ENCODE peak calls at places on chromosomes 2 and 18, in four cellular contexts. One of them, this sample, is unnamed.

GRCh38 chr2:108124733-108125132 is 115.0 kb upstream of the SULT1C3 start:
- DNase-seq in K562: no peak
- DNase-seq in GM12878: no peak
- DNase-seq in HepG2: no peak
- DNase-seq in this sample: no peak

GRCh38 chr2:98911376-98912154 is 24.5 kb downstream of the CRACDL start:
- DNase-seq in K562: no peak
- DNase-seq in HepG2: peak
- DNase-seq in GM12878: no peak
- DNase-seq in this sample: no peak

GRCh38 chr18:47775961-47776360 is 154.5 kb downstream of the SMAD2 start:
- DNase-seq in K562: peak
- DNase-seq in HepG2: peak
- DNase-seq in GM12878: no peak
- DNase-seq in this sample: no peak

GRCh38 chr2:72143441-72144356 is 4.0 kb downstream of the CYP26B1 start:
- DNase-seq in K562: no peak
- DNase-seq in HepG2: no peak
- DNase-seq in GM12878: no peak
- DNase-seq in this sample: peak

GRCh38 chr2:202373490-202373889 is 2.6 kb upstream of the BMPR2 start:
- DNase-seq in K562: no peak
- DNase-seq in HepG2: no peak
- DNase-seq in GM12878: no peak
- DNase-seq in this sample: no peak

GRCh38 chr18:22322251-22322691 is 95.4 kb downstream of the CTAGE1 start:
- DNase-seq in GM12878: no peak
- DNase-seq in K562: no peak
- DNase-seq in HepG2: no peak
- DNase-seq in this sample: no peak

GRCh38 chr18:75161629-75162028 is 47.3 kb downstream of the PTGR3 start:
- DNase-seq in K562: peak
- DNase-seq in GM12878: no peak
- DNase-seq in HepG2: peak
- DNase-seq in this sample: no peak

GRCh38 chr2:171083426-171083825 is 77.3 kb downstream of the TLK1 start:
- DNase-seq in K562: no peak
- DNase-seq in HepG2: no peak
- DNase-seq in GM12878: no peak
- DNase-seq in this sample: no peak

GRCh38 chr2:230130668-230131364 is 62.1 kb upstream of the SLC16A14 start:
- DNase-seq in K562: peak
- DNase-seq in HepG2: peak
- DNase-seq in GM12878: no peak
- DNase-seq in this sample: no peak

GRCh38 chr2:96870631-96871255 is 863 bp upstream of the SEMA4C start:
- DNase-seq in K562: peak
- DNase-seq in GM12878: no peak
- DNase-seq in HepG2: no peak
- DNase-seq in this sample: no peak

GRCh38 chr2:70123051-70123828 is 36.0 kb downstream of the PCBP1 start:
- DNase-seq in HepG2: no peak
- DNase-seq in GM12878: no peak
- DNase-seq in K562: peak
- DNase-seq in this sample: no peak

GRCh38 chr18:51437280-51438271 is 240.1 kb upstream of the MEX3C start:
- DNase-seq in HepG2: no peak
- DNase-seq in K562: no peak
- DNase-seq in GM12878: no peak
- DNase-seq in this sample: no peak

GRCh38 chr18:51236225-51236624 is 38.7 kb upstream of the MEX3C start:
- DNase-seq in GM12878: no peak
- DNase-seq in K562: peak
- DNase-seq in HepG2: peak
- DNase-seq in this sample: no peak

GRCh38 chr18:10261315-10262276 is 192.8 kb upstream of the APCDD1 start:
- DNase-seq in K562: no peak
- DNase-seq in HepG2: no peak
- DNase-seq in GM12878: no peak
- DNase-seq in this sample: no peak

GRCh38 chr18:10259075-10259474 is 195.4 kb upstream of the APCDD1 start:
- DNase-seq in GM12878: no peak
- DNase-seq in HepG2: no peak
- DNase-seq in K562: no peak
- DNase-seq in this sample: no peak

GRCh38 chr18:10265560-10266235 is 188.7 kb upstream of the APCDD1 start:
- DNase-seq in K562: no peak
- DNase-seq in HepG2: no peak
- DNase-seq in GM12878: no peak
- DNase-seq in this sample: no peak

GRCh38 chr18:10264260-10264659 is 190.2 kb upstream of the APCDD1 start:
- DNase-seq in HepG2: no peak
- DNase-seq in GM12878: no peak
- DNase-seq in K562: no peak
- DNase-seq in this sample: no peak

GRCh38 chr18:10259934-10260333 is 194.5 kb upstream of the APCDD1 start:
- DNase-seq in HepG2: no peak
- DNase-seq in GM12878: no peak
- DNase-seq in K562: no peak
- DNase-seq in this sample: no peak
- TF ChIP-seq EP300 in HepG2: no peak
- TF ChIP-seq EP300 in GM12878: no peak
- TF ChIP-seq EP300 in K562: no peak
- TF ChIP-seq EP300 in this sample: no peak

GRCh38 chr2:128027801-128028667 is at the start of gene SAP130:
- DNase-seq in GM12878: peak
- DNase-seq in K562: peak
- DNase-seq in HepG2: peak
- DNase-seq in this sample: peak
- TF ChIP-seq SMC3 in GM12878: no peak
- TF ChIP-seq SMC3 in K562: no peak
- TF ChIP-seq SMC3 in HepG2: no peak
- TF ChIP-seq SMC3 in this sample: no peak

GRCh38 chr2:189799531-189799930 is 15.3 kb downstream of the PMS1 start:
- DNase-seq in GM12878: no peak
- DNase-seq in K562: no peak
- DNase-seq in HepG2: no peak
- DNase-seq in this sample: no peak
- TF ChIP-seq SIN3A in GM12878: no peak
- TF ChIP-seq SIN3A in K562: no peak
- TF ChIP-seq SIN3A in HepG2: no peak
- TF ChIP-seq SIN3A in this sample: no peak

DNA sequence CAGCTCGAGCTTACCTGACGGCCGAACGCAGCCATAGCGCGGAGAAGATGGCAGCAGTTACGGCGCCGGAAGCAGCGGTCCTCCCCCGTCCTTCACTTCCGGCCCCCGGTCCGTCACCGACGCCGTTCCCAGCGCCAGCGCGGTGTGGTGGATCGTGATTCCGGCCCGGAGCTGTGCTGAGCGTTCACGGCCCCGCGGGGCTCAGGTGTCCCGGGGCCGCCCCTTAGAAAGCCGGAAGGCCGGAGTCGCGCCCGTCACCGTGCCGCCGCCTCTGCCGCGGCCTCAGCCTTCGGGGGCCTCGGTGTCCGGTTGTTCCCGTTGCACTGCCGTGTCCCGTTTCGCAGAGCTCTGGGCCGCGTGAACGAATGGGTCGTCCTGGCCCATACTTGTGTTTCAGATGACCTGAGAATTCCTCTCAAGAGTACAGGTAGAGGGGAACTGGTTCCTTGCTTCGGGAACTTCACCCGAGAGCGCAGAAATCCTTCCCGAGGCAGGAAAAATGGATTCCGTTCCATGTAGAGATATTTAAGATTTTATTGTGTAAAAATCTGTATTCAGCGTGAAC is at the start of gene MTERF4:
- DNase-seq in GM12878: no peak
- DNase-seq in HepG2: peak
- DNase-seq in K562: peak
- DNase-seq in this sample: peak
- TF ChIP-seq EP300 in GM12878: peak
- TF ChIP-seq EP300 in HepG2: peak
- TF ChIP-seq EP300 in K562: no peak
- TF ChIP-seq EP300 in this sample: no peak

DNA sequence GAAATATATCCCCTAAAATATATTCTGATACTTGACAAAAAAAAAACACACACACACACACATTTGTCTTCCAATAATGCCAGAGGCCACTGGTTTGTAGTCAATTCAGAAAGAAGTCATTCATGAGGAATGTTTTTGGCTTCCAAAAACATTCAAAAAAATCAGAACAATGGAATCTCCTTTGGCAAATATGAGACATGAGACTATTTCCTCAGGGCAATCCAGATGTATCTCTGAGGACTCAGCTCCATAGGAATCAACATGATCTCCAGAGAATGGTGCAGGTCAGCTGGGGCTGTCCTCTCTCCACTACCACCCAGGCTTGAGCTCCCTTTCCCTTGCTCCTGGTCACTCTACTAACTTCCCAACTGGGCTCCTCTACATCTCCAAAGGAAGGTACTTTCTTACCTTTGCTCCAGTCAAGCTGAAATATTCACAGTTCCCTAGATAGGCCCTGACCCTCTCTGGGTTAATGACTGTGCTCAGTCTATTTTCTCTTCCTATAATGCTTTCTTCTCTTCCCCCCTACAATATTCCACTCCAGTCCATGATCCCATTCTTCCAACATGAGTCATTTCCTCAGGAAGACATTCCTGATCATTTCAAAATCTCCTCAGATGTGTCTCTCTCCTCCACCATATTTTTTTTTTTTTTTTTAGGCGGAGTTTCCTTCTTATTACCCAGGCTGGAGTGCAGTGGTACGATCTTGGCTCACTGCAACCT is 145.3 kb downstream of the C1D start:
- DNase-seq in HepG2: no peak
- DNase-seq in K562: no peak
- DNase-seq in GM12878: no peak
- DNase-seq in this sample: no peak
- TF ChIP-seq SMC3 in HepG2: no peak
- TF ChIP-seq SMC3 in K562: no peak
- TF ChIP-seq SMC3 in GM12878: no peak
- TF ChIP-seq SMC3 in this sample: no peak

DNA sequence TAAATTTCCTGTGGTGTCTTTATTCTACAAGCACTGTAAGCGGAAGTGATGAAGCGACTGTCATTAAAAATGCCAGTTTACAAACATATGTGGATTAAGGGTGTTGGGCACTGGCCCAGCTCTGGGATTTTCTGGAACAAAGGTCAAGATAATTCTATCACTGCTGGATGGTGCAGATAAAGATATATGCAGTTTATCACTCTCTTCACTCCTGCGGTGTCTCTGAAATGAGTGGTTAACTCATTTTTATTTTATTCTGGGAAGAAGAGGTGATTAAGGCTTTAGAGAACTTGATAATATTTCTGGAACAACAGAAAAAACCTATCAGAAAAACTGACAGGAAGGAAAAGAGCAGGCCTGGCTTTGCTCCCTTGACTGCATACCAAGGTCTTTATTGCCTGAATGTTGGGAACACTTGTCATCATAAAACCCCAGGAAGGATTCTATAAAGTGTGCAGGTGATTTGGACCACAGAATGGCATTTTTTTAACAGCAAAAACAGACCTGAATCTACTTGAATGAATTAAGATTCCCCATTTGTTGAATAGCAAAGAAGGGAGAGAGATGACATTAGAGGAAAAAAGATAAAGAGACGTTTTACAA is 32.4 kb downstream of the ABCB11 start:
- DNase-seq in HepG2: no peak
- DNase-seq in GM12878: no peak
- DNase-seq in K562: no peak
- DNase-seq in this sample: no peak
- TF ChIP-seq SIN3A in HepG2: no peak
- TF ChIP-seq SIN3A in GM12878: no peak
- TF ChIP-seq SIN3A in K562: no peak
- TF ChIP-seq SIN3A in this sample: no peak